ENCODE peak calls at places on chromosomes 3 and 15, in eight cellular contexts. R is AG10803; M is HAP-1; V is cerebellum; T is astrocyte of the hippocampus; K is activated T-cell treated with anti-CD3 and anti-CD28 coated beads, Interleukin-2, amount 50 U/mL, for 24 hours; Y is Ammon's horn; J is neural crest cell. Q is an unnamed sample.
A peak's percentile ranks its signal among the peaks of the same experiment; 100 is the strongest.

GRCh38 chr3:188558343-188559068 is 404.5 kb downstream of the LPP start:
- DNase-seq in R (peak; percentile 40), M (no peak), V (no peak), T (no peak), K (no peak), Y (no peak), J (no peak), Q (no peak)

GRCh38 chr3:127710473-127710941 is 37.8 kb downstream of the ABTB1 start:
- DNase-seq in R (no peak), M (peak; percentile 4), V (no peak), T (peak; percentile 64), K (peak; percentile 5), Y (no peak), J (no peak), Q (no peak)

GRCh38 chr3:129181834-129182233 is 1.9 kb downstream of the CNBP start:
- DNase-seq in R (no peak), M (no peak), V (no peak), T (no peak), K (no peak), Y (no peak), J (no peak), Q (no peak)

GRCh38 chr3:186888569-186888968 is 41.8 kb upstream of the ST6GAL1 start:
- DNase-seq in R (no peak), M (peak; percentile 77), V (no peak), T (no peak), K (no peak), Y (no peak), J (no peak), Q (no peak)

GRCh38 chr3:98644168-98644567 is 50.8 kb upstream of the CPOX start:
- DNase-seq in R (no peak), M (no peak), V (no peak), T (no peak), K (no peak), Y (no peak), J (no peak), Q (no peak)

GRCh38 chr3:278300-279064 is 81.9 kb downstream of the CHL1 start:
- DNase-seq in R (no peak), M (no peak), V (peak; percentile 21), T (no peak), K (no peak), Y (no peak), J (no peak), Q (no peak)

GRCh38 chr3:64342940-64343691 is 117.8 kb upstream of the PRICKLE2 start:
- DNase-seq in R (peak; percentile 88), M (no peak), V (no peak), T (peak; percentile 92), K (no peak), Y (no peak), J (no peak), Q (peak; percentile 99)

GRCh38 chr3:17500618-17501017 is 241.8 kb downstream of the TBC1D5 start:
- DNase-seq in R (no peak), M (no peak), V (no peak), T (peak; percentile 36), K (no peak), Y (no peak), J (no peak), Q (peak; percentile 74)

GRCh38 chr15:101499863-101500713 is 10.6 kb upstream of the PCSK6 start:
- DNase-seq in R (peak; percentile 12), M (no peak), V (no peak), T (no peak), K (no peak), Y (peak; percentile 58), J (no peak), Q (peak; percentile 15)